ENCODE peak calls at places on chromosomes 2 and 18, in eight cellular contexts. D is lung; Q is fibroblast of villous mesenchyme; I is fibroblast of lung; H is mucosa of descending colon; W is CD4-positive, alpha-beta T cell; R is foreskin keratinocyte; U is Peyer's patch. Z is an unnamed sample.
A peak's percentile ranks its signal among the peaks of the same experiment; 100 is the strongest.

GRCh38 chr2:208033701-208034502 is 8.6 kb upstream of the PLEKHM3 start:
- DNase-seq in D (peak; percentile 61), Q (peak; percentile 47), I (no peak), H (no peak), W (peak; percentile 4), R (peak; percentile 47), U (peak; percentile 65), Z (no peak)

GRCh38 chr18:45119888-45120287 is 439.2 kb downstream of the SETBP1 start:
- DNase-seq in D (no peak), Q (no peak), I (no peak), H (no peak), W (no peak), R (no peak), U (no peak), Z (no peak)

GRCh38 chr2:209933499-209934458 is 68.7 kb upstream of the RPE start:
- DNase-seq in D (peak; percentile 41), Q (peak; percentile 25), I (peak; percentile 94), H (no peak), W (no peak), R (peak; percentile 25), U (no peak), Z (no peak)

GRCh38 chr2:42593282-42593681 is 24.9 kb downstream of the MTA3 start:
- DNase-seq in D (no peak), Q (no peak), I (no peak), H (no peak), W (no peak), R (no peak), U (no peak), Z (no peak)

GRCh38 chr2:37916512-37917082 is 8.5 kb upstream of the RMDN2 start:
- DNase-seq in D (peak; percentile 69), Q (peak; percentile 64), I (peak; percentile 92), H (no peak), W (no peak), R (peak; percentile 93), U (no peak), Z (no peak)

GRCh38 chr2:65027611-65028244 is 28.5 kb upstream of the CEP68 start:
- DNase-seq in D (no peak), Q (no peak), I (no peak), H (no peak), W (no peak), R (no peak), U (no peak), Z (no peak)

GRCh38 chr2:231685349-231686191 is 22.8 kb upstream of the PTMA start:
- DNase-seq in D (no peak), Q (no peak), I (no peak), H (no peak), W (no peak), R (no peak), U (no peak), Z (no peak)

GRCh38 chr18:10210077-10210476 is 244.4 kb upstream of the APCDD1 start:
- DNase-seq in D (no peak), Q (no peak), I (no peak), H (no peak), W (no peak), R (no peak), U (no peak), Z (no peak)

GRCh38 chr18:29161429-29161828 is 984.5 kb upstream of the CDH2 start:
- DNase-seq in D (no peak), Q (no peak), I (no peak), H (no peak), W (no peak), R (no peak), U (no peak), Z (no peak)

GRCh38 chr18:21996261-21996892 is 173.0 kb upstream of the GATA6 start:
- DNase-seq in D (no peak), Q (peak; percentile 11), I (peak; percentile 9), H (peak; percentile 68), W (no peak), R (no peak), U (peak; percentile 82), Z (no peak)

GRCh38 chr2:217897816-217898806 is 104.7 kb downstream of the TNS1 start:
- DNase-seq in D (peak; percentile 90), Q (no peak), I (no peak), H (no peak), W (no peak), R (no peak), U (no peak), Z (no peak)

GRCh38 chr18:36139251-36139650 is 9.6 kb downstream of the ELP2 start:
- DNase-seq in D (no peak), Q (no peak), I (no peak), H (no peak), W (no peak), R (no peak), U (no peak), Z (no peak)

GRCh38 chr18:45920367-45920766 is 46.8 kb downstream of the EPG5 start:
- DNase-seq in D (peak; percentile 61), Q (peak; percentile 71), I (peak; percentile 70), H (peak; percentile 73), W (no peak), R (peak; percentile 49), U (peak; percentile 64), Z (peak; percentile 90)

GRCh38 chr18:49656098-49656591 is 94.3 kb downstream of the LIPG start:
- DNase-seq in D (no peak), Q (peak; percentile 81), I (peak; percentile 55), H (no peak), W (no peak), R (peak; percentile 97), U (no peak), Z (no peak)

GRCh38 chr18:24075731-24076130 is 61.2 kb downstream of the TTC39C start:
- DNase-seq in D (no peak), Q (no peak), I (peak; percentile 37), H (no peak), W (no peak), R (no peak), U (no peak), Z (no peak)

GRCh38 chr2:3122525-3122924 is 255.1 kb downstream of the EIPR1 start:
- DNase-seq in D (no peak), Q (no peak), I (no peak), H (no peak), W (no peak), R (no peak), U (no peak), Z (no peak)

GRCh38 chr2:62034715-62035114 is 129.2 kb downstream of the COMMD1 start:
- DNase-seq in D (no peak), Q (no peak), I (no peak), H (no peak), W (no peak), R (no peak), U (no peak), Z (no peak)
- TF ChIP-seq CTCF in D (no peak), Q (no peak), I (no peak), H (no peak), W (no peak), R (no peak), U (no peak), Z (no peak)

DNA sequence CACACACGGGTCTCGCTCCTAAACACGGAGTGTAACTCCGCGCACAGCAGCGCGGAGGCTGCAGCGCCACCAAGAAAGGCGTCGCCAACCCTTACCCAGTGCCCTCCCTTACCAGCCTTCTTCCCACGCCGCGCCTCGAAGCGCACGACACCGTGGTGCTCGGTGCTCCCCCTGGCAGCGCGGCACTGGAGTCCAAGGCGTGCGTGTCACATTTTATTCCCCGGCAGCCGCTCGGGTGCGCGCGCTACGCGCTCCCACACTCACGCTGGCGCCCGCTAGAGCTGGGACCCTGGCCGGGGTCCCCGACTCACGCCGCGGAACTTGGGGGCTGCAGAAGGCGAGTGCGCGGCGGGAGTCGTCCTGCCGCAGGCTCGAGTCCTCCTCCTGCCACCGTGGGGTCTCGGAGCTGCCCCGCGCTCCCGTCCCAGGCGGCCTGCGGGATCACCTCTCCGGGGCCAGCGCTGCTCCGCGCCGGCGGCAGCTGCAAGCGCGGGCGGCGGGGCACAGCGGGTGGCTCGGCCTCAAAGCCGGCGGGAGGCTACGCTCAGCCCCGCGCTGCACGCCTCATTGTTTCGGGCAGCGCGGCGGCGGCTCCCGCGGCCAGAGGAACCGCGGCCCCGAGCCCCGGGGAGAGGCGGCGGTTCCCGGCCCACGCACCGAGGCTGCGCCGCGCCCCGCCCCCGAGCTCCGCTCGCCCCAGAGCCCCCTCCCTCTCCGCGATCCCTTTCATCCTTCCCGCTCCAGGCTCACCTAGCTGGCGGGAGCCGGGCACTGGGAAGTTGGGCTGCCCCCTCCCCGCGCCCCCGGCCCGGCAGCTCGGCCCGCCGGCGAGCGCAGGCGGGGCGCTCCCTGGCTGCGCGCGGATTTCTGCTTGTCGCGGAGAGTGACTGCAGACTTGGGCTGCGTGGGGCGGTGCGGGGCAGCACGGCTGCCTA is at the start of gene ST6GAL2:
- DNase-seq in D (no peak), Q (peak; percentile 5), I (no peak), H (no peak), W (no peak), R (peak; percentile 9), U (no peak), Z (peak; percentile 88)
- TF ChIP-seq CTCF in D (no peak), Q (no peak), I (no peak), H (no peak), W (no peak), R (no peak), U (no peak), Z (no peak)

DNA sequence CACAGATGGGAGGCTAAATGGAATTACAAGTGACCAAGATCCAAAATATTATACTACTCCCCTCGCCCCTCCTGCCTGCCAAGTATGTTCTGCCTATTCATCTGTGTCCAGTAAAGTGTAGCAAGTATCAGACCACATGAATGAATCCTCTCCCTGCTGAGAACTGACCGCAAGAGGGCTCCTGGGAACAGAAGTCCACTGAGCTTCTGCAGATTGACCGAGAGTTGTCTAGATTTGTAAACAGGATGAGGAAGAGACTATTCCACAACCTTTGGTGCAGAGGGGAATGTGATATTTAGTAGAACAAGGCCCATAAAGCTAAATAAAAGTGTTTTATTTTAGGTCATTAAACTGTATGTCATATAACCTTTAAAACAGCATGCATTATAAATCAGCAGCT is 376.9 kb downstream of the DCC start:
- DNase-seq in D (no peak), Q (no peak), I (peak; percentile 9), H (no peak), W (no peak), R (no peak), U (no peak), Z (no peak)
- TF ChIP-seq CTCF in D (no peak), Q (no peak), I (peak; percentile 27), H (peak; percentile 46), W (no peak), R (no peak), U (peak; percentile 52), Z (peak; percentile 16)

DNA sequence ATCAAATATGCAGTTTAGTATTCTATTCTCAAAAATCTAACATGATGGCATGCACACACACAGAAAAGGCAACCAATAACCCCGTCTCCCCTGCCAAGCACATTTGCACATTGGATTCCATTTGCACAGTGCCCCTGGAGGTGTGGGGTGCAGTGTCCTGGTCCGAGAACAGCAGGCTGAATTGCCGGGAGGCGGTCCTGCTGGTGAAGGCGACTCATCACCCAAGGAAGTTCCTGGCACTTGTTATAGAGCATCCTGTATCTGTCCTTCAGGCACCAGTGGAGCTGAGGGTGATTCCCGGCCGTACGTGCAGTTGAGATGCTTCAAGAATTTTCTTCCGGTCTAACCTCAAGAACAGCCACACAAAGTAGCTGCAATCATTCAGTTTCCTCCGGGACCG is 73.0 kb upstream of the RAB12 start:
- DNase-seq in D (no peak), Q (no peak), I (no peak), H (no peak), W (no peak), R (no peak), U (no peak), Z (peak; percentile 34)
- TF ChIP-seq CTCF in D (no peak), Q (no peak), I (no peak), H (no peak), W (no peak), R (no peak), U (no peak), Z (no peak)

GRCh38 chr2:241701155-241701404 is 759 bp upstream of the ING5 start:
- DNase-seq in D (no peak), Q (peak; percentile 81), I (no peak), H (no peak), W (no peak), R (peak; percentile 66), U (no peak), Z (no peak)
- TF ChIP-seq CTCF in D (peak; percentile 36), Q (peak; percentile 39), I (peak; percentile 36), H (no peak), W (peak; percentile 55), R (peak; percentile 68), U (peak; percentile 53), Z (peak; percentile 59)